ENCODE peak calls at places on chromosome 3, in four cellular contexts. One of them, this sample, is unnamed.

GRCh38 chr3:115588201-115588600 is 35.1 kb upstream of the GAP43 start:
- DNase-seq in adrenal gland: no peak
- DNase-seq in A549: no peak
- DNase-seq in ovary: no peak
- DNase-seq in this sample: no peak

GRCh38 chr3:43190682-43191081 is 84.8 kb upstream of the POMGNT2 start:
- DNase-seq in A549: no peak
- DNase-seq in ovary: no peak
- DNase-seq in adrenal gland: no peak
- DNase-seq in this sample: no peak

GRCh38 chr3:187062526-187063177 is 76.6 kb downstream of the RPL39L start:
- DNase-seq in adrenal gland: no peak
- DNase-seq in A549: no peak
- DNase-seq in ovary: no peak
- DNase-seq in this sample: no peak

GRCh38 chr3:153977148-153977547 is 144.0 kb upstream of the ARHGEF26 start:
- DNase-seq in A549: no peak
- DNase-seq in adrenal gland: no peak
- DNase-seq in ovary: no peak
- DNase-seq in this sample: no peak

GRCh38 chr3:7813412-7813811 is 688.2 kb upstream of the LMCD1 start:
- DNase-seq in adrenal gland: no peak
- DNase-seq in ovary: no peak
- DNase-seq in A549: no peak
- DNase-seq in this sample: no peak

GRCh38 chr3:19065027-19065426 is 83.3 kb upstream of the KCNH8 start:
- DNase-seq in ovary: no peak
- DNase-seq in A549: no peak
- DNase-seq in adrenal gland: no peak
- DNase-seq in this sample: no peak

GRCh38 chr3:182490601-182491485 is 302.5 kb upstream of the ATP11B start:
- DNase-seq in A549: peak
- DNase-seq in adrenal gland: no peak
- DNase-seq in ovary: no peak
- DNase-seq in this sample: no peak

GRCh38 chr3:162740941-162741596 is 1244.5 kb downstream of the OTOL1 start:
- DNase-seq in adrenal gland: no peak
- DNase-seq in ovary: no peak
- DNase-seq in A549: no peak
- DNase-seq in this sample: no peak

GRCh38 chr3:71511037-71511436 is 72.5 kb downstream of the FOXP1 start:
- DNase-seq in A549: peak
- DNase-seq in ovary: no peak
- DNase-seq in adrenal gland: no peak
- DNase-seq in this sample: no peak

GRCh38 chr3:126418256-126418530 is 23.5 kb downstream of the CFAP100 start:
- DNase-seq in A549: no peak
- DNase-seq in adrenal gland: no peak
- DNase-seq in ovary: no peak
- DNase-seq in this sample: no peak

GRCh38 chr3:45552031-45552772 is 42.3 kb upstream of the LIMD1 start:
- DNase-seq in A549: no peak
- DNase-seq in ovary: no peak
- DNase-seq in adrenal gland: no peak
- DNase-seq in this sample: no peak

GRCh38 chr3:53185761-53186465 is 24.9 kb downstream of the PRKCD start:
- DNase-seq in A549: no peak
- DNase-seq in adrenal gland: peak
- DNase-seq in ovary: no peak
- DNase-seq in this sample: no peak

GRCh38 chr3:53182759-53183355 is 21.8 kb downstream of the PRKCD start:
- DNase-seq in adrenal gland: peak
- DNase-seq in A549: no peak
- DNase-seq in ovary: no peak
- DNase-seq in this sample: no peak

GRCh38 chr3:53183514-53183913 is 22.5 kb downstream of the PRKCD start:
- DNase-seq in adrenal gland: peak
- DNase-seq in A549: no peak
- DNase-seq in ovary: no peak
- DNase-seq in this sample: no peak

GRCh38 chr3:53186726-53187125 is 25.7 kb downstream of the PRKCD start:
- DNase-seq in ovary: no peak
- DNase-seq in A549: no peak
- DNase-seq in adrenal gland: no peak
- DNase-seq in this sample: no peak

GRCh38 chr3:53184701-53185100 is 23.7 kb downstream of the PRKCD start:
- DNase-seq in ovary: no peak
- DNase-seq in A549: no peak
- DNase-seq in adrenal gland: peak
- DNase-seq in this sample: no peak
- TF ChIP-seq POLR2A in ovary: no peak
- TF ChIP-seq POLR2A in A549: no peak
- TF ChIP-seq POLR2A in adrenal gland: no peak
- TF ChIP-seq POLR2A in this sample: no peak

GRCh38 chr3:134040066-134040465 is 10.3 kb upstream of the SLCO2A1 start:
- DNase-seq in adrenal gland: no peak
- DNase-seq in ovary: no peak
- DNase-seq in A549: no peak
- DNase-seq in this sample: no peak

GRCh38 chr3:134038716-134039115 is 9.0 kb upstream of the SLCO2A1 start:
- DNase-seq in ovary: no peak
- DNase-seq in adrenal gland: no peak
- DNase-seq in A549: no peak
- DNase-seq in this sample: no peak

GRCh38 chr3:134038071-134038491 is 8.4 kb upstream of the SLCO2A1 start:
- DNase-seq in ovary: no peak
- DNase-seq in A549: no peak
- DNase-seq in adrenal gland: no peak
- DNase-seq in this sample: no peak

GRCh38 chr3:134037168-134037567 is 7.4 kb upstream of the SLCO2A1 start:
- DNase-seq in ovary: no peak
- DNase-seq in adrenal gland: no peak
- DNase-seq in A549: no peak
- DNase-seq in this sample: no peak

DNA sequence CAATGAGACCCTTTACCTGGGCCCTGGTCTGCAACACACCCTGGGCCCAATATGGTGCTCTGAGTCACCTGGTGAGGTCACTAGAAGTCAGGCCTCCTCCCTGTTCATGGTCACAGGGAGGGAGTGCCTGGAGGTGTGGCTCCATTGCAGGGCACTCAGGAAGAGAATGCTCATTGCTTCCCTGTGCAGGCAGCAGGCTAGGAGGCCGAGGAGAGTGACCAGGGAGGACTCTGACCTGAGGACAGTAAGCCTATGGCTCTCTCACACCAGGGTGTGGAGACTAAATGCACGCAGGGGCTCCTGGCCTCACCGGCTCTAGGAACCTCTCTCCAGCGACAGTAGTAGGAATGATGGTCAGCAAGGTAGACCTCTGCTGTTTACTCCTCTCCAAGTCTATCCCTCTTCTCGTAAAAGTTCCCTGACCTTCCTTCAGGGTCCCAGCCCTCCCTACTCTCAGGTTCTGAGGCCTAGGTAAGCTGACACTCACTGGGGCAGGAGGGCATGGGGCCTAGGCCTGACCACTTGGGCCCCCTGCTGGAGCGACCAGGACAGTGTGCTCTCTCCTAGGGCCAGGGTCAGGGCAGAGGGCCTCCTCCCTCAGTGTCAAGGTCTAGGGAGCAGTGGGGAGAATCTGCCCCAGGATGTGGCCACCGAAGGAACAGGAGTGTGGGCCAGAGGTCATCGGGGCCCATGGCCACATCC is 9.6 kb upstream of the SLCO2A1 start:
- DNase-seq in A549: no peak
- DNase-seq in adrenal gland: no peak
- DNase-seq in ovary: no peak
- DNase-seq in this sample: peak
- TF ChIP-seq POLR2A in A549: no peak
- TF ChIP-seq POLR2A in adrenal gland: no peak
- TF ChIP-seq POLR2A in ovary: no peak
- TF ChIP-seq POLR2A in this sample: no peak

GRCh38 chr3:13015286-13016082 is 57.7 kb downstream of the IQSEC1 start:
- DNase-seq in adrenal gland: no peak
- DNase-seq in ovary: no peak
- DNase-seq in A549: no peak
- DNase-seq in this sample: no peak
- TF ChIP-seq POLR2A in adrenal gland: peak
- TF ChIP-seq POLR2A in ovary: no peak
- TF ChIP-seq POLR2A in A549: no peak
- TF ChIP-seq POLR2A in this sample: peak

DNA sequence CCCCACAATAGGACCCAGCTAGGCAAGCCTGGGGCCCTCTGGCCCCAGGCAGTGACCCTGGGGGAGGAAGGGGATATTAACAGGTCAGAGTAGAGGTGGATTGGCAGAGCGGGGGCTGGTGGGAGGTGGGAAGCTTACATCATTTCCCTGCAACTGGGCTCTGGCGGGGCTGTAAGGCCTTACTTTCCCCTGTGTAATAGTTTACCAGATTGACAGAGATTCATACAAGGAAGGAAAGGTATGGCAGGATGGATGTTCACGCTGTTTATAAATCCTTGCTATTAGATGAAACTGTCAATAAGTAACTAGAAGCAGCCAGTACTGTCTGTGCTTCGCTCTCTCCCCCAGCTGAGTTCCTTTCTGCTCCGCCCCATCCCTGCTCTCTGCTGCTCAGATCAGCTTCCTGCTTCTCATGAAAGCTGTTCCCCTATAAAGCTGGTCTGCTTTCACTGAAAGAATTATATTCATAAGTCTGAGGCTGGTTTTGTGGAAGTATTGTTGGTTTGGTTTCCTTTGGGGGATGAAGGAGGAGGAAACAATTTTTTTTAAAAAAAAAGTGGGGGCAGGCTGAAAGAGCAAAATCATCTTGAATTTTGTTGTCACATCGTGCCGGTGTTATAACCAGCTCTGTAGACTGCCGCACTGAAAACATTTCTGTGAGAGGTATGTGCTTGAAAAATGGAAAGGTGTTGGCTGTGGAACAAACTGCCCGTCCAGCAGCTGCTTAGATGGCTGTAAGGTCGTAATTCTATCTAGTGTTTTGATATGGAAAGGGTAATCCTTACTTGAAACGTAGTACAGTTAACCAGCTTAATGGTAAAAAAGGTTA is 76.4 kb downstream of the BBX start:
- DNase-seq in ovary: no peak
- DNase-seq in A549: peak
- DNase-seq in adrenal gland: peak
- DNase-seq in this sample: no peak
- TF ChIP-seq POLR2A in ovary: no peak
- TF ChIP-seq POLR2A in A549: no peak
- TF ChIP-seq POLR2A in adrenal gland: no peak
- TF ChIP-seq POLR2A in this sample: no peak

GRCh38 chr3:149273096-149273751 is 51.6 kb upstream of the CP start:
- DNase-seq in adrenal gland: peak
- DNase-seq in A549: peak
- DNase-seq in ovary: no peak
- DNase-seq in this sample: no peak
- TF ChIP-seq POLR2A in adrenal gland: no peak
- TF ChIP-seq POLR2A in A549: no peak
- TF ChIP-seq POLR2A in ovary: no peak
- TF ChIP-seq POLR2A in this sample: no peak